ENCODE peak calls at places on chromosomes 1 and 21, in five cellular contexts. One of them, this sample, is unnamed.

GRCh38 chr1:223708651-223709268 is 3.6 kb upstream of the CAPN2 start:
- DNase-seq in Karpas-422: no peak
- DNase-seq in IMR-90: no peak
- DNase-seq in HCT116: no peak
- DNase-seq in PC-3: no peak
- DNase-seq in this sample: no peak

GRCh38 chr1:78370779-78371482 is 119.8 kb upstream of the PTGFR start:
- DNase-seq in Karpas-422: no peak
- DNase-seq in HCT116: no peak
- DNase-seq in PC-3: peak; percentile 41
- DNase-seq in IMR-90: peak; percentile 89
- DNase-seq in this sample: no peak

GRCh38 chr1:156480411-156481192 is 20.0 kb downstream of the MEF2D start:
- DNase-seq in PC-3: no peak
- DNase-seq in Karpas-422: peak; percentile 93
- DNase-seq in IMR-90: peak; percentile 50
- DNase-seq in HCT116: no peak
- DNase-seq in this sample: no peak

GRCh38 chr1:79819140-79819539 is 812.6 kb upstream of the ADGRL4 start:
- DNase-seq in IMR-90: no peak
- DNase-seq in HCT116: no peak
- DNase-seq in PC-3: no peak
- DNase-seq in Karpas-422: no peak
- DNase-seq in this sample: no peak

GRCh38 chr1:86912501-86912900 is 1.4 kb downstream of the SELENOF start:
- DNase-seq in Karpas-422: no peak
- DNase-seq in PC-3: no peak
- DNase-seq in IMR-90: peak; percentile 12
- DNase-seq in HCT116: no peak
- DNase-seq in this sample: no peak

GRCh38 chr21:37762606-37763005 is 153.7 kb downstream of the KCNJ6 start:
- DNase-seq in Karpas-422: no peak
- DNase-seq in IMR-90: no peak
- DNase-seq in PC-3: no peak
- DNase-seq in HCT116: no peak
- DNase-seq in this sample: no peak

GRCh38 chr1:62530516-62531154 is 66.7 kb upstream of the ANGPTL3 start:
- DNase-seq in PC-3: peak; percentile 64
- DNase-seq in Karpas-422: peak; percentile 82
- DNase-seq in IMR-90: peak; percentile 40
- DNase-seq in HCT116: no peak
- DNase-seq in this sample: peak; percentile 52

GRCh38 chr21:33152228-33153130 is 77.3 kb upstream of the IFNAR2 start:
- DNase-seq in Karpas-422: no peak
- DNase-seq in IMR-90: no peak
- DNase-seq in PC-3: no peak
- DNase-seq in HCT116: no peak
- DNase-seq in this sample: no peak

GRCh38 chr1:59432531-59433439 is 135.9 kb downstream of the FGGY start:
- DNase-seq in PC-3: no peak
- DNase-seq in HCT116: no peak
- DNase-seq in Karpas-422: no peak
- DNase-seq in IMR-90: no peak
- DNase-seq in this sample: no peak

GRCh38 chr1:12438349-12438924 is 179.6 kb downstream of the DHRS3 start:
- DNase-seq in IMR-90: no peak
- DNase-seq in Karpas-422: no peak
- DNase-seq in HCT116: no peak
- DNase-seq in PC-3: peak; percentile 55
- DNase-seq in this sample: no peak

GRCh38 chr1:193462629-193463320 is 276.4 kb upstream of the B3GALT2 start:
- DNase-seq in HCT116: no peak
- DNase-seq in Karpas-422: peak; percentile 53
- DNase-seq in IMR-90: peak; percentile 21
- DNase-seq in PC-3: no peak
- DNase-seq in this sample: no peak

GRCh38 chr21:36753556-36753955 is 54.6 kb downstream of the SIM2 start:
- DNase-seq in IMR-90: peak; percentile 87
- DNase-seq in Karpas-422: no peak
- DNase-seq in HCT116: no peak
- DNase-seq in PC-3: peak; percentile 46
- DNase-seq in this sample: no peak

GRCh38 chr1:46530311-46530710 is 21.1 kb downstream of the KNCN start:
- DNase-seq in Karpas-422: no peak
- DNase-seq in HCT116: no peak
- DNase-seq in IMR-90: no peak
- DNase-seq in PC-3: no peak
- DNase-seq in this sample: no peak

GRCh38 chr1:78225153-78225552 is 179.4 kb downstream of the GIPC2 start:
- DNase-seq in PC-3: peak; percentile 33
- DNase-seq in Karpas-422: no peak
- DNase-seq in HCT116: no peak
- DNase-seq in IMR-90: peak; percentile 24
- DNase-seq in this sample: no peak

DNA sequence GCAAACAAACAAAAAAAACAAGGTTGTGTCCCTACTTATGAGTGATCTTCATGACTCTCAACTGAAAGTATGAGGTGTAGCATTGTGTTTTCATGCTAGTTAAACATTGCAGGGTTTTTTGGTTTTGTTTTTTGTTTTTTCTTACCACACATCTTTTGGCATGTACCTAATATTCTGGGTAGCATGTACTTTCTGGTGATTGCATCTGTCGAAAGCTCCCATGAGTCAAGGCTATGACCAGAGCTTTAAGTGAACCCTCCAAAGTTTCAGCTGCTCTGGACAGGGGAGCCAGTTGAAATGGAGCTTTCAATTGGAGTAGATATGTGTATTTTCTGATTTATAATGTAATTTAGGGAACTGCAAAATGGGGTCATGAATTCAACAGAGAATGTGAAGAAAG is 115.5 kb downstream of the KCNK2 start:
- DNase-seq in HCT116: no peak
- DNase-seq in Karpas-422: no peak
- DNase-seq in IMR-90: no peak
- DNase-seq in PC-3: no peak
- DNase-seq in this sample: no peak
- H3K4me1 ChIP-seq in HCT116: no peaks in the 10 kb centered on the region
- H3K4me1 ChIP-seq in Karpas-422: no peaks in the 10 kb centered on the region
- H3K4me1 ChIP-seq in IMR-90: no peaks in the 10 kb centered on the region
- H3K4me1 ChIP-seq in PC-3: peaks cover 6% of the 10 kb centered on the region
- H3K4me1 ChIP-seq in this sample: no peaks in the 10 kb centered on the region

GRCh38 chr1:54546651-54547348 is 1.2 kb upstream of the ACOT11 start:
- DNase-seq in Karpas-422: peak; percentile 32
- DNase-seq in PC-3: no peak
- DNase-seq in IMR-90: no peak
- DNase-seq in HCT116: no peak
- DNase-seq in this sample: no peak

GRCh38 chr1:54542120-54542961 is 5.7 kb upstream of the ACOT11 start:
- DNase-seq in HCT116: peak; percentile 61
- DNase-seq in IMR-90: peak; percentile 50
- DNase-seq in PC-3: no peak
- DNase-seq in Karpas-422: peak; percentile 27
- DNase-seq in this sample: peak; percentile 88

GRCh38 chr1:54545916-54546635 is 2.0 kb upstream of the ACOT11 start:
- DNase-seq in HCT116: no peak
- DNase-seq in PC-3: no peak
- DNase-seq in IMR-90: no peak
- DNase-seq in Karpas-422: peak; percentile 12
- DNase-seq in this sample: no peak

GRCh38 chr1:54542962-54543539 is 5.0 kb upstream of the ACOT11 start:
- DNase-seq in HCT116: no peak
- DNase-seq in PC-3: no peak
- DNase-seq in Karpas-422: peak; percentile 30
- DNase-seq in IMR-90: peak; percentile 35
- DNase-seq in this sample: no peak

DNA sequence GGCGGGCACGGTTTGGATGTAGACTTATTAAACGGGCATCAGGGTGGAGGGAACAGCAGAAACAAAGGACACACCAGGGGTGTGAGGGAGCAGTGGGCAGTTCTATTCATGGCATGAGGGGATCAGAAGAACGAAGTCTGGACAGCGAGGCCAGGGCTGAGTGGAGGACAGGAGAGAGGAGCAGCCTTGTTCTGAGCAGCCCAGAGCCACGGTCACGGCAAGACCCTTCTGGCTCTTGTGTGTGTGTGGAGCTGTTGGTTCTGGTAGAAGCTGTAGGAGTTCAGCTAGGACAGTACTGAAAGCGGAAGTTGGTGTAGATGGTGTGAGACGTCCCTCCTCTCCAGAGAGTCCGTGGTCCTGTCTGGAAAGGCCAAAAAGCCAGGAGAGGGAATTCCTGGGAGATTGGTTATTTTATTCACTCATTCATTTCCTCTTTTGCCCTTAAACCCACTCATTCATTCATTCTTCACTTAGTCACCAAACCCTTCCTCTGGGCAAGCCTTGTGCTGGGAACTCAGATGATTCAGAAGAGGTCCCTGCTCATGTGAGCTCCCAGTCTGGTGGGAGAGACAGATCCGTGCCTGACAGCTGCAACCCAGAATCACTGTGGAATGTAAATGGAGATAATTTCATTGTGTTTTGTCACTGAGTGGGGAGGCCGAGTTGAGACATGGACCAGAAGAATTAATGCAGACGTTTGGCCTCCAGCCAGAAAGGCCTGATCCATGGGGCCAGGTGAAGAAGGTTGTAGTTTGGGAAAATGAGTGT is 4.1 kb upstream of the ACOT11 start:
- DNase-seq in Karpas-422: peak; percentile 37
- DNase-seq in IMR-90: peak; percentile 84
- DNase-seq in HCT116: no peak
- DNase-seq in PC-3: no peak
- DNase-seq in this sample: no peak
- H3K9ac ChIP-seq in Karpas-422: no peak overlapping the region
- H3K9ac ChIP-seq in IMR-90: no peak overlapping the region
- H3K9ac ChIP-seq in HCT116: no peak overlapping the region
- H3K9ac ChIP-seq in PC-3: no peak overlapping the region
- H3K9ac ChIP-seq in this sample: no peak overlapping the region

GRCh38 chr1:171179323-171180227 is 5.5 kb upstream of the FMO2 start:
- DNase-seq in HCT116: no peak
- DNase-seq in Karpas-422: no peak
- DNase-seq in PC-3: no peak
- DNase-seq in IMR-90: no peak
- DNase-seq in this sample: no peak
- H3K4me3 ChIP-seq in HCT116: no peak overlapping the region
- H3K4me3 ChIP-seq in Karpas-422: no peak overlapping the region
- H3K4me3 ChIP-seq in PC-3: no peak overlapping the region
- H3K4me3 ChIP-seq in IMR-90: no peak overlapping the region
- H3K4me3 ChIP-seq in this sample: no peak overlapping the region

GRCh38 chr1:178137238-178137637 is 43.3 kb downstream of the RASAL2 start:
- DNase-seq in PC-3: no peak
- DNase-seq in HCT116: no peak
- DNase-seq in Karpas-422: no peak
- DNase-seq in IMR-90: no peak
- DNase-seq in this sample: no peak
- H3K4me1 ChIP-seq in PC-3: no peaks in the 10 kb centered on the region
- H3K4me1 ChIP-seq in HCT116: no peaks in the 10 kb centered on the region
- H3K4me1 ChIP-seq in Karpas-422: no peaks in the 10 kb centered on the region
- H3K4me1 ChIP-seq in IMR-90: peaks cover 2% of the 10 kb centered on the region
- H3K4me1 ChIP-seq in this sample: no peaks in the 10 kb centered on the region

GRCh38 chr1:111404588-111404987 is 22.9 kb downstream of the OVGP1 start:
- DNase-seq in Karpas-422: peak; percentile 70
- DNase-seq in HCT116: no peak
- DNase-seq in IMR-90: no peak
- DNase-seq in PC-3: no peak
- DNase-seq in this sample: no peak
- H3K9ac ChIP-seq in Karpas-422: peak overlapping the region; percentile 32
- H3K9ac ChIP-seq in HCT116: no peak overlapping the region
- H3K9ac ChIP-seq in IMR-90: no peak overlapping the region
- H3K9ac ChIP-seq in PC-3: no peak overlapping the region
- H3K9ac ChIP-seq in this sample: no peak overlapping the region

GRCh38 chr1:162285149-162285561 is 91.5 kb downstream of the SPATA46 start:
- DNase-seq in PC-3: peak; percentile 96
- DNase-seq in HCT116: no peak
- DNase-seq in Karpas-422: no peak
- DNase-seq in IMR-90: no peak
- DNase-seq in this sample: peak; percentile 92

GRCh38 chr1:162279099-162279498 is 97.6 kb downstream of the SPATA46 start:
- DNase-seq in Karpas-422: no peak
- DNase-seq in PC-3: no peak
- DNase-seq in IMR-90: no peak
- DNase-seq in HCT116: no peak
- DNase-seq in this sample: no peak

GRCh38 chr1:162283657-162284056 is 93.0 kb downstream of the SPATA46 start:
- DNase-seq in IMR-90: no peak
- DNase-seq in PC-3: no peak
- DNase-seq in Karpas-422: no peak
- DNase-seq in HCT116: no peak
- DNase-seq in this sample: no peak

DNA sequence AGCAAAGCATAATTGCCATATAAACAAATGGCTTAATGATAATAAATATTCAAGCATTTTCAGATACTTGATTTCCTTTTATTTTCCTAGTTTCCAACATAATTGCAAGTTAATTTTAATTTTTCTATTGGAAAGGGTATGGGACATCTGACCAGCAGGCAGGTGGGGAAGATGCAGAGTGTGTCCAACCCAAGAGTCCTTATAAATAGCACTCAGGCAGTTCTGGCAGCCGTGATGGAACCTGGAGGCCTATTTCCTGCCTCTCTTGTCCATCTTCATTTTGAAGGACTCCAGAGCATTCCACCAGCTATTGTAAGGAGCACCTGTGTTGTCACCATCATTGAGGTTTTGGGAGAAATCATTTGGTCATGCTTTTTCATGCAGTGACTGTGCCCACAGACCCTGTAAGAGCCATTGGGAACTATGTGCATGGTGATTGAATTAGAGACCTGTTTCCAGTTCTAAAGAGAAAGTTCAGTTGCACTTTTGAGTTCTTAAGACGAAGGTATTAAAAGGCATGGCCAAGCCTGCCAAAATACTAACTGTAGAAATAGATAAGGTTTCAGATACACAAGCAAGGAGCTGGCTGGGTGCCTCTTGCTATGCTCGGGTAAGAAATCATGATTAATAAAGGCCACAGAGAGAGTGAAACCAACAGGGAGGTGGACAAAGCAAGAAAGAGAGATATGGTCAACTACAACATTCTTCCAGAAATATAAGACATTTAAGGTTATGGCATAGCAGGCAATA is 92.3 kb downstream of the SPATA46 start:
- DNase-seq in Karpas-422: no peak
- DNase-seq in PC-3: no peak
- DNase-seq in HCT116: no peak
- DNase-seq in IMR-90: no peak
- DNase-seq in this sample: no peak
- H3K4me3 ChIP-seq in Karpas-422: no peak overlapping the region
- H3K4me3 ChIP-seq in PC-3: peak overlapping the region; percentile 20
- H3K4me3 ChIP-seq in HCT116: no peak overlapping the region
- H3K4me3 ChIP-seq in IMR-90: no peak overlapping the region
- H3K4me3 ChIP-seq in this sample: no peak overlapping the region